ENCODE peak calls at places on chromosomes 4 and X, in ten cellular contexts. Y is esophagus muscularis mucosa, J is testis, T is hepatocyte, L is MM.1S, K is heart left ventricle, R is right lobe of liver, E is body of pancreas, X is Karpas-422, I is upper lobe of right lung. V is an unnamed sample.

GRCh38 chrX:102835504-102836146 is 101.4 kb upstream of the RAB40AL start:
- DNase-seq in Y (no peak), J (peak), T (peak), L (peak), K (no peak), R (no peak), E (peak), X (peak), I (no peak), V (no peak)

GRCh38 chrX:3250946-3251345 is 95.5 kb downstream of the MXRA5 start:
- DNase-seq in Y (no peak), J (no peak), T (no peak), L (no peak), K (no peak), R (no peak), E (no peak), X (no peak), I (no peak), V (no peak)

GRCh38 chrX:150502979-150503897 is 65.2 kb upstream of the MTM1 start:
- DNase-seq in Y (no peak), J (no peak), T (no peak), L (no peak), K (no peak), R (no peak), E (peak), X (no peak), I (no peak), V (no peak)

GRCh38 chr4:142463195-142463594 is 382.9 kb downstream of the INPP4B start:
- DNase-seq in Y (no peak), J (no peak), T (no peak), L (no peak), K (no peak), R (no peak), E (no peak), X (no peak), I (no peak), V (no peak)

GRCh38 chr4:126890994-126891393 is 741.8 kb upstream of the INTU start:
- DNase-seq in Y (no peak), J (no peak), T (peak), L (no peak), K (no peak), R (no peak), E (no peak), X (no peak), I (no peak), V (no peak)

GRCh38 chr4:176498857-176499256 is 179.1 kb downstream of the SPCS3 start:
- DNase-seq in Y (no peak), J (no peak), T (no peak), L (no peak), K (no peak), R (no peak), E (no peak), X (no peak), I (no peak), V (no peak)

GRCh38 chrX:41029332-41029731 is 55.9 kb upstream of the USP9X start:
- DNase-seq in Y (no peak), J (no peak), T (no peak), L (no peak), K (no peak), R (peak), E (no peak), X (no peak), I (no peak), V (no peak)

GRCh38 chrX:17812763-17813162 is 48.3 kb downstream of the RAI2 start:
- DNase-seq in Y (no peak), J (peak), T (peak), L (no peak), K (no peak), R (no peak), E (no peak), X (peak), I (no peak), V (no peak)

GRCh38 chr4:100651499-100652165 is 133.8 kb upstream of the EMCN start:
- DNase-seq in Y (no peak), J (no peak), T (no peak), L (no peak), K (no peak), R (no peak), E (peak), X (no peak), I (no peak), V (no peak)

GRCh38 chr4:147011386-147011785 is 65.7 kb upstream of the TTC29 start:
- DNase-seq in Y (no peak), J (no peak), T (no peak), L (no peak), K (no peak), R (no peak), E (no peak), X (no peak), I (no peak), V (no peak)

GRCh38 chrX:133412246-133412645 is 3.0 kb downstream of the GPC4 start:
- DNase-seq in Y (no peak), J (no peak), T (no peak), L (no peak), K (no peak), R (no peak), E (no peak), X (no peak), I (no peak), V (no peak)

GRCh38 chr4:112515278-112516075 is 503 bp downstream of the NEUROG2 start:
- DNase-seq in Y (no peak), J (peak), T (peak), L (peak), K (no peak), R (no peak), E (no peak), X (peak), I (peak), V (no peak)

GRCh38 chr4:47703964-47704363 is 133.9 kb downstream of the CORIN start:
- DNase-seq in Y (no peak), J (no peak), T (no peak), L (no peak), K (no peak), R (no peak), E (peak), X (no peak), I (no peak), V (no peak)

GRCh38 chrX:68978211-68978780 is 149.5 kb downstream of the EFNB1 start:
- DNase-seq in Y (no peak), J (no peak), T (peak), L (no peak), K (no peak), R (no peak), E (peak), X (no peak), I (no peak), V (no peak)

GRCh38 chr4:83876047-83876446 is 340.1 kb downstream of the GPAT3 start:
- DNase-seq in Y (no peak), J (no peak), T (no peak), L (no peak), K (no peak), R (no peak), E (no peak), X (no peak), I (no peak), V (no peak)

GRCh38 chr4:30904593-30904992 is 184.4 kb downstream of the PCDH7 start:
- DNase-seq in Y (no peak), J (no peak), T (peak), L (no peak), K (no peak), R (no peak), E (no peak), X (no peak), I (no peak), V (no peak)

GRCh38 chrX:101619336-101619735 is 1.5 kb upstream of the ARMCX6 start:
- DNase-seq in Y (no peak), J (no peak), T (peak), L (peak), K (peak), R (no peak), E (no peak), X (peak), I (no peak), V (no peak)

GRCh38 chrX:29435396-29435795 is 780.0 kb upstream of the MAGEB2 start:
- DNase-seq in Y (no peak), J (no peak), T (no peak), L (no peak), K (no peak), R (no peak), E (no peak), X (no peak), I (no peak), V (no peak)

GRCh38 chr4:26298198-26298950 is 22.4 kb upstream of the RBPJ start:
- DNase-seq in Y (no peak), J (no peak), T (no peak), L (no peak), K (no peak), R (no peak), E (no peak), X (no peak), I (no peak), V (no peak)

GRCh38 chr4:7815562-7815961 is 124.1 kb downstream of the AFAP1 start:
- DNase-seq in Y (no peak), J (no peak), T (no peak), L (no peak), K (no peak), R (no peak), E (no peak), X (no peak), I (no peak), V (no peak)

GRCh38 chrX:133749951-133750350 is 235.4 kb downstream of the GPC3 start:
- DNase-seq in Y (no peak), J (no peak), T (no peak), L (no peak), K (no peak), R (no peak), E (no peak), X (no peak), I (no peak), V (no peak)

GRCh38 chr4:24209131-24209530 is 319.3 kb upstream of the PPARGC1A start:
- DNase-seq in Y (peak), J (no peak), T (no peak), L (no peak), K (no peak), R (no peak), E (no peak), X (no peak), I (no peak), V (no peak)

GRCh38 chr4:122914292-122914904 is 8.0 kb downstream of the NUDT6 start:
- DNase-seq in Y (no peak), J (no peak), T (peak), L (peak), K (no peak), R (no peak), E (no peak), X (peak), I (no peak), V (no peak)

GRCh38 chrX:141278306-141278705 is 36.0 kb upstream of the SPANXC start:
- DNase-seq in Y (no peak), J (peak), T (peak), L (peak), K (no peak), R (no peak), E (peak), X (peak), I (no peak), V (no peak)

GRCh38 chrX:15834827-15835595 is 19.6 kb downstream of the AP1S2 start:
- DNase-seq in Y (no peak), J (no peak), T (peak), L (no peak), K (no peak), R (no peak), E (no peak), X (no peak), I (no peak), V (no peak)

GRCh38 chrX:23373129-23373804 is 38.6 kb downstream of the PTCHD1 start:
- DNase-seq in Y (no peak), J (no peak), T (no peak), L (no peak), K (no peak), R (no peak), E (no peak), X (no peak), I (no peak), V (no peak)

GRCh38 chrX:138710866-138711331 is 618 bp downstream of the FGF13 start:
- DNase-seq in Y (no peak), J (peak), T (peak), L (no peak), K (peak), R (peak), E (no peak), X (no peak), I (peak), V (no peak)

GRCh38 chrX:68114573-68115199 is 318.6 kb downstream of the OPHN1 start:
- DNase-seq in Y (no peak), J (no peak), T (peak), L (peak), K (no peak), R (no peak), E (no peak), X (no peak), I (no peak), V (no peak)

GRCh38 chr4:1006856-1007255 is 4.6 kb upstream of the FGFRL1 start:
- DNase-seq in Y (no peak), J (no peak), T (no peak), L (no peak), K (no peak), R (no peak), E (no peak), X (no peak), I (no peak), V (no peak)

GRCh38 chr4:173752610-173753009 is 222.6 kb upstream of the HAND2 start:
- DNase-seq in Y (no peak), J (peak), T (no peak), L (peak), K (no peak), R (no peak), E (peak), X (peak), I (no peak), V (no peak)

GRCh38 chr4:891747-892146 is 40.4 kb downstream of the GAK start:
- DNase-seq in Y (no peak), J (no peak), T (no peak), L (no peak), K (no peak), R (no peak), E (no peak), X (peak), I (no peak), V (no peak)

GRCh38 chr4:11698846-11699590 is 270.3 kb upstream of the HS3ST1 start:
- DNase-seq in Y (no peak), J (no peak), T (no peak), L (no peak), K (no peak), R (no peak), E (no peak), X (no peak), I (no peak), V (no peak)

GRCh38 chrX:617891-618290 is 12.7 kb upstream of the SHOX start:
- DNase-seq in Y (no peak), J (no peak), T (no peak), L (no peak), K (no peak), R (peak), E (no peak), X (no peak), I (no peak), V (no peak)

GRCh38 chrX:65601126-65601525 is 66.3 kb upstream of the MSN start:
- DNase-seq in Y (no peak), J (no peak), T (no peak), L (no peak), K (no peak), R (no peak), E (no peak), X (no peak), I (no peak), V (no peak)
- H3K27ac ChIP-seq in Y (peak), J (peak), T (no peak), L (no peak), K (peak), R (peak), E (peak), X (no peak), I (peak), V (peak)

GRCh38 chr4:182193261-182193660 is 49.9 kb upstream of the TENM3 start:
- DNase-seq in Y (no peak), J (no peak), T (no peak), L (no peak), K (no peak), R (no peak), E (no peak), X (no peak), I (no peak), V (no peak)

GRCh38 chr4:182197611-182198010 is 45.6 kb upstream of the TENM3 start:
- DNase-seq in Y (no peak), J (no peak), T (no peak), L (no peak), K (no peak), R (no peak), E (no peak), X (no peak), I (no peak), V (no peak)

GRCh38 chr4:182190306-182190705 is 52.9 kb upstream of the TENM3 start:
- DNase-seq in Y (no peak), J (no peak), T (no peak), L (no peak), K (no peak), R (no peak), E (no peak), X (no peak), I (no peak), V (no peak)

GRCh38 chr4:182192511-182193181 is 50.6 kb upstream of the TENM3 start:
- DNase-seq in Y (no peak), J (no peak), T (no peak), L (no peak), K (no peak), R (no peak), E (no peak), X (no peak), I (no peak), V (no peak)

GRCh38 chr4:182194115-182194834 is 48.9 kb upstream of the TENM3 start:
- DNase-seq in Y (no peak), J (no peak), T (no peak), L (no peak), K (no peak), R (no peak), E (no peak), X (no peak), I (no peak), V (no peak)
- H3K27ac ChIP-seq in Y (no peak), J (no peak), T (no peak), L (no peak), K (no peak), R (no peak), E (no peak), X (no peak), I (no peak), V (no peak)

DNA sequence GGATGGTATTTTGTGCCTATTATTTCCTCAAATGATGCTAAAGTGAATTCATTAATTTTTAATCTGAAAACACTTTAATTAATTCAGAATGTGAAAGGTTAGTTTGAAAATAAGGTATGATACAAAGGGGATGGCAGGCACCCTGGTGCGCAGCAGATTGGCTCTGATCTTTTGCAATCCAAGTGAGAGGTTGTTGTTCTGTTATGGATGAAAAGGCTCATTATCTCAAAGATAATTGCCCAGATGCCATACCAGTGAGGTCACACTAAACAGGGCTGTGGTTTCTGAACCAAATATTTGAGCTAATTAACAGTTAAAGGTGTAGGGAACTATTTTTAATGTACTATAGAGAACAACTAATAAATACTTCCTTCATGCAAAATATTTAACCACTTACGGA is 504.9 kb downstream of the RAPGEF2 start:
- DNase-seq in Y (no peak), J (no peak), T (no peak), L (no peak), K (no peak), R (no peak), E (no peak), X (no peak), I (no peak), V (no peak)
- H3K27ac ChIP-seq in Y (no peak), J (no peak), T (no peak), L (no peak), K (no peak), R (no peak), E (no peak), X (no peak), I (no peak), V (no peak)

GRCh38 chrX:154357205-154357604 is 17.2 kb downstream of the FLNA start:
- DNase-seq in Y (no peak), J (no peak), T (no peak), L (no peak), K (no peak), R (no peak), E (no peak), X (no peak), I (peak), V (no peak)
- H3K27ac ChIP-seq in Y (peak), J (no peak), T (no peak), L (no peak), K (no peak), R (no peak), E (no peak), X (no peak), I (no peak), V (no peak)